ENCODE peak calls at places on chromosomes 6 and 20, in nine cellular contexts. One of them, this sample, is unnamed.

GRCh38 chr20:7195704-7196103 is 428.2 kb downstream of the BMP2 start:
- DNase-seq in HCT116: no peak
- DNase-seq in right lobe of liver: no peak
- DNase-seq in psoas muscle: no peak
- DNase-seq in small intestine: no peak
- DNase-seq in stomach: no peak
- DNase-seq in suprapubic skin: no peak
- DNase-seq in adrenal gland: no peak
- DNase-seq in colonic mucosa: no peak
- DNase-seq in this sample: no peak

GRCh38 chr6:146972526-146972925 is 231.7 kb upstream of the STXBP5 start:
- DNase-seq in stomach: no peak
- DNase-seq in right lobe of liver: no peak
- DNase-seq in HCT116: no peak
- DNase-seq in small intestine: no peak
- DNase-seq in psoas muscle: no peak
- DNase-seq in suprapubic skin: no peak
- DNase-seq in adrenal gland: no peak
- DNase-seq in colonic mucosa: no peak
- DNase-seq in this sample: no peak

GRCh38 chr6:38588631-38589366 is 50.9 kb downstream of the BTBD9 start:
- DNase-seq in stomach: no peak
- DNase-seq in adrenal gland: no peak
- DNase-seq in suprapubic skin: no peak
- DNase-seq in colonic mucosa: no peak
- DNase-seq in right lobe of liver: no peak
- DNase-seq in HCT116: no peak
- DNase-seq in psoas muscle: no peak
- DNase-seq in small intestine: no peak
- DNase-seq in this sample: no peak

GRCh38 chr6:7907159-7907558 is 3.4 kb downstream of the TXNDC5 start:
- DNase-seq in suprapubic skin: no peak
- DNase-seq in stomach: no peak
- DNase-seq in adrenal gland: no peak
- DNase-seq in psoas muscle: no peak
- DNase-seq in small intestine: no peak
- DNase-seq in HCT116: no peak
- DNase-seq in right lobe of liver: no peak
- DNase-seq in colonic mucosa: no peak
- DNase-seq in this sample: no peak

GRCh38 chr6:3822747-3823445 is 26.3 kb upstream of the FAM50B start:
- DNase-seq in psoas muscle: no peak
- DNase-seq in colonic mucosa: no peak
- DNase-seq in HCT116: no peak
- DNase-seq in suprapubic skin: no peak
- DNase-seq in stomach: peak
- DNase-seq in right lobe of liver: no peak
- DNase-seq in small intestine: peak
- DNase-seq in adrenal gland: no peak
- DNase-seq in this sample: no peak

GRCh38 chr6:28104392-28105250 is 19.8 kb upstream of the ZSCAN16 start:
- DNase-seq in small intestine: peak
- DNase-seq in stomach: peak
- DNase-seq in suprapubic skin: peak
- DNase-seq in HCT116: peak
- DNase-seq in psoas muscle: peak
- DNase-seq in adrenal gland: peak
- DNase-seq in right lobe of liver: peak
- DNase-seq in colonic mucosa: peak
- DNase-seq in this sample: peak

GRCh38 chr6:106874481-106874880 is 100.0 kb downstream of the CD24 start:
- DNase-seq in small intestine: no peak
- DNase-seq in right lobe of liver: no peak
- DNase-seq in colonic mucosa: no peak
- DNase-seq in stomach: no peak
- DNase-seq in HCT116: no peak
- DNase-seq in psoas muscle: no peak
- DNase-seq in adrenal gland: no peak
- DNase-seq in suprapubic skin: no peak
- DNase-seq in this sample: no peak

GRCh38 chr6:9334979-9335378 is 899.6 kb upstream of the SLC35B3 start:
- DNase-seq in suprapubic skin: no peak
- DNase-seq in right lobe of liver: no peak
- DNase-seq in stomach: no peak
- DNase-seq in colonic mucosa: no peak
- DNase-seq in adrenal gland: no peak
- DNase-seq in small intestine: no peak
- DNase-seq in HCT116: no peak
- DNase-seq in psoas muscle: no peak
- DNase-seq in this sample: no peak

GRCh38 chr6:43171284-43172126 is 436 bp downstream of the SRF start:
- DNase-seq in stomach: no peak
- DNase-seq in small intestine: peak
- DNase-seq in suprapubic skin: no peak
- DNase-seq in adrenal gland: no peak
- DNase-seq in psoas muscle: peak
- DNase-seq in right lobe of liver: no peak
- DNase-seq in colonic mucosa: no peak
- DNase-seq in HCT116: no peak
- DNase-seq in this sample: no peak

GRCh38 chr20:20441259-20441658 is 73.4 kb downstream of the INSM1 start:
- DNase-seq in small intestine: peak
- DNase-seq in stomach: no peak
- DNase-seq in psoas muscle: no peak
- DNase-seq in right lobe of liver: no peak
- DNase-seq in colonic mucosa: peak
- DNase-seq in suprapubic skin: no peak
- DNase-seq in HCT116: no peak
- DNase-seq in adrenal gland: no peak
- DNase-seq in this sample: no peak

GRCh38 chr6:31706599-31706998 is at the start of gene LY6G6F:
- DNase-seq in adrenal gland: no peak
- DNase-seq in HCT116: no peak
- DNase-seq in suprapubic skin: no peak
- DNase-seq in small intestine: no peak
- DNase-seq in psoas muscle: no peak
- DNase-seq in stomach: no peak
- DNase-seq in right lobe of liver: no peak
- DNase-seq in colonic mucosa: no peak
- DNase-seq in this sample: no peak

GRCh38 chr6:132969188-132969587 is 154.8 kb downstream of the RPS12 start:
- DNase-seq in psoas muscle: no peak
- DNase-seq in right lobe of liver: no peak
- DNase-seq in suprapubic skin: no peak
- DNase-seq in small intestine: no peak
- DNase-seq in stomach: no peak
- DNase-seq in HCT116: no peak
- DNase-seq in colonic mucosa: no peak
- DNase-seq in adrenal gland: no peak
- DNase-seq in this sample: no peak

GRCh38 chr6:31651602-31652191 is 764 bp downstream of the BAG6 start:
- DNase-seq in stomach: no peak
- DNase-seq in adrenal gland: peak
- DNase-seq in small intestine: peak
- DNase-seq in psoas muscle: peak
- DNase-seq in colonic mucosa: peak
- DNase-seq in HCT116: peak
- DNase-seq in suprapubic skin: peak
- DNase-seq in right lobe of liver: peak
- DNase-seq in this sample: no peak

GRCh38 chr6:47005486-47005885 is 36.6 kb downstream of the ADGRF1 start:
- DNase-seq in suprapubic skin: no peak
- DNase-seq in small intestine: no peak
- DNase-seq in stomach: no peak
- DNase-seq in colonic mucosa: no peak
- DNase-seq in psoas muscle: no peak
- DNase-seq in right lobe of liver: no peak
- DNase-seq in adrenal gland: no peak
- DNase-seq in HCT116: no peak
- DNase-seq in this sample: no peak

DNA sequence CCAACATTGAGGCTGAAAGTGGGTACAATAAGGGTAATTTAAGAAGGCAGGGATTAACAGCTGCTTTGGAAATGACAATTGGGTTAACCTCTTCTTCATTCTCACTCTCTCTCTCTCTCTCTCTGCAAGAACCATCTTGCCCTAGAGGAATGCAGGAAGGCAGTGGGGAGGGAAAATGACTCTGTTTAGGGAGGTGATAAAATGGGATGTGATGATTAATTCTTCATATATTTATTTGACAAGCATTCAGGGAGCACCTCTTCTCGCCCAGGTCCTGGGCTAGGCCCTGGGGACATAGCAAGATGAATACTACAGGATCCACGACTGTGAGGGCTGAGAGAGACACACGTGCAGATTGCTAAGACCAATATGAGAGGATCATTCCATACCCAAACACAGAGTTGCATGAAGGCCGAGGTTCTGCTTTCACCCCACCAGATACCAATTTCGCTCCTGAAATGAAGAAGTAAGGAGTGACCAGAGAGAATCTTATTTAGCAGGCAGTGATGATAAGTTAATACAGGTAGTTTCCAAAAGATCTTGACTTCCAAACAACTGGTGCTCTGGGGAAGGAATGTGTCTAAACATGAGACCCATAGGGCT is 13.3 kb upstream of the PTPN1 start:
- DNase-seq in suprapubic skin: no peak
- DNase-seq in stomach: no peak
- DNase-seq in colonic mucosa: no peak
- DNase-seq in HCT116: no peak
- DNase-seq in adrenal gland: no peak
- DNase-seq in right lobe of liver: no peak
- DNase-seq in small intestine: no peak
- DNase-seq in psoas muscle: no peak
- DNase-seq in this sample: no peak
- H3K27ac ChIP-seq in suprapubic skin: peak
- H3K27ac ChIP-seq in stomach: no peak
- H3K27ac ChIP-seq in colonic mucosa: no peak
- H3K27ac ChIP-seq in HCT116: no peak
- H3K27ac ChIP-seq in adrenal gland: no peak
- H3K27ac ChIP-seq in right lobe of liver: no peak
- H3K27ac ChIP-seq in small intestine: no peak
- H3K27ac ChIP-seq in psoas muscle: no peak
- H3K27ac ChIP-seq in this sample: no peak

GRCh38 chr6:127365874-127366273 is 22.5 kb upstream of the ECHDC1 start:
- DNase-seq in adrenal gland: no peak
- DNase-seq in small intestine: no peak
- DNase-seq in stomach: no peak
- DNase-seq in psoas muscle: no peak
- DNase-seq in HCT116: no peak
- DNase-seq in suprapubic skin: no peak
- DNase-seq in right lobe of liver: no peak
- DNase-seq in colonic mucosa: no peak
- DNase-seq in this sample: no peak
- H3K27ac ChIP-seq in adrenal gland: no peak
- H3K27ac ChIP-seq in small intestine: no peak
- H3K27ac ChIP-seq in stomach: peak
- H3K27ac ChIP-seq in psoas muscle: no peak
- H3K27ac ChIP-seq in HCT116: peak
- H3K27ac ChIP-seq in suprapubic skin: no peak
- H3K27ac ChIP-seq in right lobe of liver: no peak
- H3K27ac ChIP-seq in colonic mucosa: no peak
- H3K27ac ChIP-seq in this sample: no peak

GRCh38 chr6:105135907-105136432 is 43.8 kb downstream of the POPDC3 start:
- DNase-seq in colonic mucosa: no peak
- DNase-seq in HCT116: no peak
- DNase-seq in suprapubic skin: no peak
- DNase-seq in psoas muscle: no peak
- DNase-seq in small intestine: no peak
- DNase-seq in right lobe of liver: no peak
- DNase-seq in adrenal gland: no peak
- DNase-seq in stomach: no peak
- DNase-seq in this sample: no peak

GRCh38 chr6:105138141-105138540 is 41.7 kb downstream of the POPDC3 start:
- DNase-seq in psoas muscle: no peak
- DNase-seq in small intestine: no peak
- DNase-seq in adrenal gland: no peak
- DNase-seq in suprapubic skin: no peak
- DNase-seq in stomach: no peak
- DNase-seq in colonic mucosa: no peak
- DNase-seq in right lobe of liver: no peak
- DNase-seq in HCT116: no peak
- DNase-seq in this sample: no peak

GRCh38 chr6:105137388-105137787 is 42.4 kb downstream of the POPDC3 start:
- DNase-seq in colonic mucosa: no peak
- DNase-seq in adrenal gland: no peak
- DNase-seq in suprapubic skin: no peak
- DNase-seq in stomach: no peak
- DNase-seq in HCT116: no peak
- DNase-seq in right lobe of liver: no peak
- DNase-seq in small intestine: no peak
- DNase-seq in psoas muscle: peak
- DNase-seq in this sample: no peak

GRCh38 chr6:105136433-105137350 is 43.1 kb downstream of the POPDC3 start:
- DNase-seq in stomach: peak
- DNase-seq in suprapubic skin: peak
- DNase-seq in small intestine: peak
- DNase-seq in psoas muscle: peak
- DNase-seq in colonic mucosa: peak
- DNase-seq in adrenal gland: peak
- DNase-seq in right lobe of liver: peak
- DNase-seq in HCT116: no peak
- DNase-seq in this sample: peak

DNA sequence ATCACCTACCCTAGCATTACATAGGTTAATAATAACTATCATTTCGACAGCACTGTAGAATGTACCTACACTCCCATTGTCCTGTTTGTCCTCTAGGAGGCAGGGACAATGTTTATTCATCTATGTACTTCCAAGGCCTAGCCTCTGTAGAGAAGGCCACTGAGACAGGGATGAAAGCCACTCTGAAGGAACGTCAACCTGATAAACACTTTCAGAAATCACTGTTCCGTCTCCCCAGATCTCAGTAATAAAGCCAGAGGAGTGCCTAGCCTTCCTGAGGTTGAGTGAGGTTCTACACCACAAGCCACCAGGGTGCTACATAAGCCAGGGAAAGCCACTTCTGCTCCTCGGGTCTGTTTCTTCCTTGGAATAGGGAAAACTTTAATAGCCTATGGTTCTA is 44.8 kb downstream of the POPDC3 start:
- DNase-seq in adrenal gland: no peak
- DNase-seq in suprapubic skin: no peak
- DNase-seq in right lobe of liver: no peak
- DNase-seq in small intestine: peak
- DNase-seq in stomach: no peak
- DNase-seq in colonic mucosa: no peak
- DNase-seq in psoas muscle: no peak
- DNase-seq in HCT116: no peak
- DNase-seq in this sample: no peak
- H3K27ac ChIP-seq in adrenal gland: no peak
- H3K27ac ChIP-seq in suprapubic skin: no peak
- H3K27ac ChIP-seq in right lobe of liver: no peak
- H3K27ac ChIP-seq in small intestine: no peak
- H3K27ac ChIP-seq in stomach: no peak
- H3K27ac ChIP-seq in colonic mucosa: no peak
- H3K27ac ChIP-seq in psoas muscle: peak
- H3K27ac ChIP-seq in HCT116: no peak
- H3K27ac ChIP-seq in this sample: no peak

DNA sequence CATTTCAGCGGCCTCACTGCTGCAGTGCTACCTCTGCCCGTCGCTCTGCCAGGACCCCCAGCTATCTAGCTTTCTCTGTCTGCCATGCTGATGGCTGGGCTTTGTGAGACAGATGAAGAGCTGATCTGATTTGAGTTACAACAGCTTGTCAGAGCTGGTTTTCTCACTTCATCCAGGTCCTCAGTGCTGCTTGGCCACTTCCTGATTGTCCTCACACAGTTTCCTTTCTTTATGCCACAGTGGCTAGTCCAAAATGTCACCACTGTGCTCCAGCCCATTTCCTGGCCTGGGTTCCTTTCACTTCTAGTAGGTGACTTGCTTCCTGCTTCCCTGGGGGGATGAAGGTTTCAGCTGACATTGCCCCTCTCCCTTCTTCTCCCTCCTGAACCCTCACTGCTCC is 35.4 kb downstream of the FNDC1 start:
- DNase-seq in small intestine: no peak
- DNase-seq in psoas muscle: no peak
- DNase-seq in stomach: no peak
- DNase-seq in HCT116: no peak
- DNase-seq in adrenal gland: no peak
- DNase-seq in suprapubic skin: no peak
- DNase-seq in right lobe of liver: no peak
- DNase-seq in colonic mucosa: no peak
- DNase-seq in this sample: no peak
- H3K27ac ChIP-seq in small intestine: no peak
- H3K27ac ChIP-seq in psoas muscle: no peak
- H3K27ac ChIP-seq in stomach: no peak
- H3K27ac ChIP-seq in HCT116: no peak
- H3K27ac ChIP-seq in adrenal gland: no peak
- H3K27ac ChIP-seq in suprapubic skin: no peak
- H3K27ac ChIP-seq in right lobe of liver: no peak
- H3K27ac ChIP-seq in colonic mucosa: no peak
- H3K27ac ChIP-seq in this sample: no peak